ENCODE peak calls at places on chromosomes 16 and 17, in seven cellular contexts. A is PC-9, Z is heart right ventricle, I is body of pancreas, M is pancreas, S is tibial nerve, U is SK-N-SH. X is an unnamed sample. For H3K36me3 and H3K4me1, the result is how much of the 10 kb centered on the place peaks cover.

GRCh38 chr17:77579717-77580116 is 378.8 kb upstream of the TNRC6C start:
- DNase-seq in A (no peak), Z (no peak), I (no peak), M (no peak), S (no peak), U (no peak), X (no peak)

GRCh38 chr17:44438634-44439033 is 49.2 kb upstream of the ITGA2B start:
- DNase-seq in A (no peak), Z (peak), I (peak), M (no peak), S (no peak), U (peak), X (peak)

GRCh38 chr17:83176956-83177583 is 97.7 kb downstream of the METRNL start:
- DNase-seq in A (no peak), Z (no peak), I (no peak), M (peak), S (no peak), U (no peak), X (no peak)

GRCh38 chr16:70156207-70156978 is 17.2 kb upstream of the CLEC18C start:
- DNase-seq in A (no peak), Z (no peak), I (no peak), M (no peak), S (no peak), U (peak), X (no peak)

GRCh38 chr16:83305092-83305491 is 502.7 kb upstream of the HSBP1 start:
- DNase-seq in A (no peak), Z (no peak), I (no peak), M (no peak), S (no peak), U (no peak), X (no peak)

GRCh38 chr17:14019186-14019956 is 49.9 kb upstream of the COX10 start:
- DNase-seq in A (no peak), Z (no peak), I (no peak), M (no peak), S (no peak), U (no peak), X (no peak)

GRCh38 chr17:82402865-82403264 is 15.3 kb upstream of the HEXD start:
- DNase-seq in A (no peak), Z (no peak), I (no peak), M (no peak), S (no peak), U (no peak), X (no peak)

GRCh38 chr16:72098936-72099335 is 5.3 kb downstream of the DHX38 start:
- DNase-seq in A (no peak), Z (no peak), I (no peak), M (no peak), S (no peak), U (no peak), X (no peak)

GRCh38 chr16:4936181-4936990 is 562 bp downstream of the PPL start:
- DNase-seq in A (peak), Z (no peak), I (peak), M (peak), S (no peak), U (peak), X (no peak)

GRCh38 chr16:67936876-67937605 is 391 bp upstream of the PSMB10 start:
- DNase-seq in A (peak), Z (peak), I (peak), M (no peak), S (peak), U (no peak), X (peak)

GRCh38 chr17:75752405-75753192 is 12.4 kb downstream of the GALK1 start:
- DNase-seq in A (no peak), Z (no peak), I (no peak), M (no peak), S (no peak), U (no peak), X (no peak)

GRCh38 chr16:46796764-46797269 is 34.2 kb downstream of the C16orf87 start:
- DNase-seq in A (no peak), Z (no peak), I (no peak), M (no peak), S (no peak), U (no peak), X (no peak)

GRCh38 chr16:56450275-56450889 is 750 bp downstream of the NUDT21 start:
- DNase-seq in A (no peak), Z (no peak), I (no peak), M (no peak), S (no peak), U (peak), X (no peak)

GRCh38 chr17:38702166-38702899 is 2.7 kb upstream of the MLLT6 start:
- DNase-seq in A (peak), Z (peak), I (peak), M (peak), S (peak), U (peak), X (peak)

GRCh38 chr17:38702900-38703741 is 2.0 kb upstream of the MLLT6 start:
- DNase-seq in A (no peak), Z (peak), I (no peak), M (no peak), S (no peak), U (no peak), X (no peak)

GRCh38 chr17:38705523-38705802 is 390 bp downstream of the MLLT6 start:
- DNase-seq in A (no peak), Z (no peak), I (no peak), M (no peak), S (no peak), U (peak), X (no peak)

GRCh38 chr17:38704645-38705522 is at the start of gene MLLT6:
- DNase-seq in A (peak), Z (peak), I (peak), M (peak), S (peak), U (peak), X (peak)

GRCh38 chr17:38703742-38704644 is 1.1 kb upstream of the MLLT6 start:
- DNase-seq in A (peak), Z (peak), I (peak), M (peak), S (peak), U (peak), X (peak)
- TF ChIP-seq CTCF in A (no peak), Z (no peak), I (no peak), M (no peak), S (no peak), U (no peak), X (no peak)

GRCh38 chr17:11986939-11987329 is 10.3 kb downstream of the ZNF18 start:
- DNase-seq in A (peak), Z (peak), I (no peak), M (no peak), S (no peak), U (peak), X (no peak)
- H3K36me3 ChIP-seq in A (under half), Z (under half), I (under half), M (under half), S (under half), U (under half), X (under half)

DNA sequence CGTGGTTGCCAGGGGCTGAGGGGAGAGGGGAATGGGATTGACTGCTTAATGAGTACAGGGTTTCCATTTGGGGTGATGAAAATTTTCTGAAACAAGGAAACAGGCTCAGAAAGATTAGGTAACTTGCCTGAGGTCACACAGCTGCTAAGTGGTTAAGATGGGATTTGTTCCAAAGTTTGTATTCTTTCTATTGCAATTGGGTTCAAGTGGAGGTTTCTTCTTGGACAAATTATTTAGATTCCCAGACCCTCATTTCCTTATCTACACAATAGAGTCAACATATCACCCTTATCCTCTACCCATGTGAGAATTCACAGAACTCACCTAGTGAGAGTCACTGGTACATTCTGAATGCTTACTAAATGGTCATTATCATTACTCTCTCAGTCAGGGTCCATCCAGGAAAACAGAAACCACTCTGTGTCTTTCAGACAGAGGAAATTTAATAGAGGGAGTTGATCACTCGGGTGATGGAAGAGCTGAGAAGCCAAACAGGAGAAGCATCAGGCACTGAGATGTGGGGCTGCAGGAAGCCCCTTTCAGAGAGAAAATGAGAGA is 22.6 kb downstream of the CACNG4 start:
- DNase-seq in A (no peak), Z (no peak), I (no peak), M (no peak), S (no peak), U (peak), X (no peak)
- H3K4me1 ChIP-seq in A (under half), Z (under half), I (under half), M (under half), S (under half), U (half or more), X (under half)

GRCh38 chr16:88759245-88759975 is 25.6 kb downstream of the PIEZO1 start:
- DNase-seq in A (no peak), Z (no peak), I (no peak), M (no peak), S (peak), U (no peak), X (no peak)
- TF ChIP-seq CTCF in A (no peak), Z (no peak), I (no peak), M (no peak), S (no peak), U (no peak), X (no peak)

DNA sequence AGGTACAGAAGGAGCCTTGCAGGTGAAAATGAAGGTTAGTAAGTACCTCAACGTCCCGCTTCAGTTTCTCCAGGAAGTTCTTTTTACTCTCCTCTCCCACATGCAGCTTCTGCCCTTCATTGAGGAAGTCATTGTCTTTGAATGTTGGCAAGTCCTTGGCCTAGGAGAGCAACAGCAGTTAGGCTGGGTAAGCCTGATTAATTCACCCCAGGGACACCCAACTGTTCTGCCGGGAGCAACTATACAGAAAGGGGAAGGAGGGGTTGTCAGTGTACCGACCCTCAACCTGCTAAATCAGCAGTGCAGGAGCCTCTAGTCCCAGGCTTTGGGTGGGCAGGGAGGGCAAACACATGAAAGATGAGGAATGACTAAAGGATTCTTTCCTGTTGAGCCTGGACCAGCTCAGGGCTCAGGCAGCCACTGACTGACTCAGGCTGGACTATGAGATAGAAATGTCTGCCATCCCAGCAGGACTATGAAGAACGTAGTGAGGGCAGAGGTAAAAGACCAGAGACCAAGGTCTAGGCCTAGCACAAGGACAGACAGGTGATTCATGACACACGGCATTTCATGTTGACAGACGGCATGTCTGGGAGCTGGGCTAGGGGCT is 21.6 kb downstream of the PIP4K2B start:
- DNase-seq in A (no peak), Z (no peak), I (no peak), M (no peak), S (no peak), U (no peak), X (no peak)
- H3K36me3 ChIP-seq in A (under half), Z (under half), I (under half), M (under half), S (under half), U (half or more), X (under half)

GRCh38 chr17:42673885-42674754 is 2.7 kb downstream of the PLEKHH3 start:
- DNase-seq in A (no peak), Z (peak), I (peak), M (no peak), S (no peak), U (peak), X (peak)

GRCh38 chr17:42674755-42675347 is 1.9 kb downstream of the PLEKHH3 start:
- DNase-seq in A (no peak), Z (peak), I (peak), M (peak), S (no peak), U (no peak), X (no peak)

GRCh38 chr17:42675348-42675983 is 1.3 kb downstream of the PLEKHH3 start:
- DNase-seq in A (no peak), Z (peak), I (peak), M (peak), S (no peak), U (peak), X (no peak)

GRCh38 chr17:42672038-42672437 is 4.8 kb downstream of the PLEKHH3 start:
- DNase-seq in A (no peak), Z (no peak), I (no peak), M (no peak), S (no peak), U (no peak), X (no peak)

GRCh38 chr17:42673266-42673884 is 3.4 kb downstream of the PLEKHH3 start:
- DNase-seq in A (no peak), Z (no peak), I (peak), M (no peak), S (no peak), U (no peak), X (no peak)
- H3K4me1 ChIP-seq in A (under half), Z (under half), I (half or more), M (under half), S (under half), U (under half), X (under half)

GRCh38 chr16:47995354-47995753 is 160.4 kb downstream of the ABCC12 start:
- DNase-seq in A (no peak), Z (no peak), I (no peak), M (no peak), S (no peak), U (no peak), X (no peak)
- TF ChIP-seq CTCF in A (no peak), Z (no peak), I (no peak), M (no peak), S (no peak), U (no peak), X (no peak)

GRCh38 chr17:81143200-81143527 is 22.1 kb upstream of the PVALEF start:
- DNase-seq in A (no peak), Z (no peak), I (no peak), M (no peak), S (no peak), U (no peak), X (no peak)
- H3K36me3 ChIP-seq in A (under half), Z (under half), I (under half), M (under half), S (under half), U (under half), X (under half)

DNA sequence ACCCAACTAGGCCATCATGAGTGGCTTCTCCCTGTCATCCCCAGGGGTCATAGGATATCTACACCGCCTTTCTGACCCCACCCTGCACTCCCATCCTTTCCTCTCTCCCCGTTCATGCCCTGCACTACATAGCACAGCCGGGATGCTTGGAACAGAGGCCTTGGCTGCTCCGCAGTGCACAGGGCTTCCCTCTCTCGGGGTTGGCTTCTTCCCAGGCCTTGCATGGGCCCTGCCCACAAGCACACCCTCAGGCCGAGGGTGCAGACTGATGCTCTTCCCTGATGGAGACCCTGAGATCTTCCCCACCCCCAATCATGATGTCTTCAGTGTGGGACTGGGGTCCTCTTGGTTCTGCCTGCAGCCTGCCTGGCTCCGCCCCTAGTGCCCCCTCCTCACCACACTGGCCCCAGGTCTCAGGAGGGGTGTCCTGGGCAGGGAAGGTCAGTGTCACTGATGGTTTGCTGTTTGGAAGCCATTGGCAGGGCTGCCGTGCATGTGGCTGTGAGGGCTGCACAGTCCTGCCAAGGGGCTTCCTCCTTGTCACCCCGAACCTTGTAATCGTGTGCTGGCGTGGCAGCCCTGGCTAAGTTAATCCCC is 14.3 kb upstream of the NAGLU start:
- DNase-seq in A (no peak), Z (no peak), I (no peak), M (no peak), S (no peak), U (no peak), X (no peak)
- H3K4me1 ChIP-seq in A (under half), Z (half or more), I (under half), M (under half), S (half or more), U (under half), X (half or more)

GRCh38 chr17:62165378-62165722 is 100.3 kb upstream of the MED13 start:
- DNase-seq in A (peak), Z (no peak), I (no peak), M (no peak), S (no peak), U (no peak), X (no peak)

GRCh38 chr17:62163847-62164246 is 98.8 kb upstream of the MED13 start:
- DNase-seq in A (peak), Z (no peak), I (peak), M (peak), S (no peak), U (no peak), X (no peak)

GRCh38 chr17:62164712-62165377 is 99.8 kb upstream of the MED13 start:
- DNase-seq in A (no peak), Z (no peak), I (no peak), M (no peak), S (no peak), U (no peak), X (no peak)

GRCh38 chr17:62162898-62163297 is 97.8 kb upstream of the MED13 start:
- DNase-seq in A (no peak), Z (no peak), I (no peak), M (no peak), S (no peak), U (no peak), X (no peak)

GRCh38 chr17:62161405-62162148 is 96.5 kb upstream of the MED13 start:
- DNase-seq in A (no peak), Z (no peak), I (no peak), M (no peak), S (no peak), U (peak), X (no peak)
- TF ChIP-seq CTCF in A (no peak), Z (no peak), I (no peak), M (no peak), S (no peak), U (no peak), X (no peak)

X was measured in gastrocnemius medialis.